ENCODE peak calls at places on chromosomes 5 and 9, in six cellular contexts. W is IMR-90, H is H1, E is mesendoderm, F is trophoblast cell, V is mesenchymal stem cell. M is an unnamed sample. For H3K36me3, the result is how much of the 10 kb centered on the place peaks cover.

GRCh38 chr5:157603333-157604190 is 28.0 kb upstream of the ADAM19 start:
- DNase-seq in W (peak), V (peak), F (no peak), H (no peak), E (no peak), M (no peak)

GRCh38 chr5:147512640-147513334 is 2.9 kb upstream of the DPYSL3 start:
- DNase-seq in H (no peak), E (no peak), V (no peak), F (no peak), W (no peak), M (no peak)

GRCh38 chr5:63128018-63128417 is 549.4 kb downstream of the LRRC70 start:
- DNase-seq in V (no peak), F (no peak), E (no peak), H (no peak), W (no peak), M (no peak)

GRCh38 chr9:75964431-75964830 is 74.0 kb downstream of the PCSK5 start:
- DNase-seq in V (no peak), H (no peak), W (no peak), E (peak), F (no peak), M (no peak)

GRCh38 chr5:80655231-80655784 is 525 bp upstream of the DHFR start:
- DNase-seq in F (no peak), E (no peak), H (no peak), W (peak), V (peak), M (no peak)

GRCh38 chr9:14989811-14990210 is 79.6 kb upstream of the FREM1 start:
- DNase-seq in V (no peak), F (peak), H (no peak), W (no peak), E (no peak), M (no peak)

GRCh38 chr5:75588666-75589065 is 22.6 kb upstream of the ANKDD1B start:
- DNase-seq in H (no peak), F (no peak), E (peak), W (no peak), V (no peak), M (no peak)

GRCh38 chr5:113089653-113090335 is 113.2 kb downstream of the DCP2 start:
- DNase-seq in W (peak), V (no peak), H (no peak), F (no peak), E (no peak), M (no peak)

GRCh38 chr5:11000517-11001353 is 239.7 kb upstream of the DAP start:
- DNase-seq in F (no peak), V (no peak), H (no peak), W (no peak), E (no peak), M (no peak)

GRCh38 chr5:178777557-178777956 is 47.1 kb upstream of the ZNF354A start:
- DNase-seq in V (no peak), W (no peak), E (no peak), H (no peak), F (no peak), M (no peak)

GRCh38 chr5:159913048-159913447 is 3.2 kb upstream of the ADRA1B start:
- DNase-seq in F (peak), W (peak), E (no peak), H (no peak), V (peak), M (no peak)

GRCh38 chr5:21654-22233 is 70.2 kb upstream of the PLEKHG4B start:
- DNase-seq in V (no peak), W (peak), H (no peak), F (no peak), E (no peak), M (no peak)

GRCh38 chr9:100160021-100160420 is 61.0 kb downstream of the INVS start:
- DNase-seq in W (no peak), F (no peak), V (no peak), E (no peak), H (no peak), M (no peak)

GRCh38 chr5:44679200-44679599 is 129.5 kb upstream of the MRPS30 start:
- DNase-seq in V (no peak), H (no peak), E (peak), F (no peak), W (no peak), M (no peak)
- H4K8ac ChIP-seq in V (no peak), H (no peak), E (no peak), F (no peak), W (no peak), M (no peak)

DNA sequence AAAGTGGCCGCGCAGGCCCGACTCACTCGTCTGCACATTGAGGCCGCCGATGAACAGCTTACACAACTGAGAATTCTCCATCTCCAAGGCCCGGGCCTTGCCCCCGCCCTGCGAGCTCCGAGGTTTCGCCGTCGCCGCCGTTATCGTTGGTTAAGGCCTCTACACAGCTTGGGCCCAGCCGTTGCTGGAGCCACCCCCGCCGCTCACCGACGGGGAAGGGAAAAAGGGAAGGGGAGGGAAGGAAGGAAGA is 252 bp downstream of the HNRNPA0 start:
- DNase-seq in F (no peak), W (no peak), V (no peak), H (no peak), E (no peak), M (no peak)
- H2BK5ac ChIP-seq in F (peak), W (peak), V (peak), H (peak), E (peak), M (peak)

DNA sequence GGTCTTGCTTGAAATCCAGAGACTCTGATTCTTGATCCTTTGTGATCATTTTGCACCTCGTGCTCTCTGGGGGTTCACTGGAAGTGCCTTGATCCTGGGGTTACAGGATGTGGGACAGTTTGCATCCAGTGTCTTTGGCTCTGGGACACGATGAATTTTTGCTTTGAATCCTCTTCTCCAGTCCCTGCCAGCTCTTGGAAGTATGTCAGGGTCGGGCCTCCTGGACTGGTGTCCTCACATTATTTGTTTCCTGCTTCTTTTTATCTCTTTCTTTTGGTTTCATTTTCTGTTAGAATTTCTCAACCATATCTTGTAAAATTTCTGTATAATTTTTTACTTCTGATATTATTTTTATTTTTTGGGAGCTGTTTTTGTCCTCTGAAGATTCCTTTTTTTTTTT is 34.2 kb downstream of the SECISBP2 start:
- DNase-seq in H (no peak), E (no peak), V (no peak), F (no peak), W (no peak), M (no peak)
- H3K36me3 ChIP-seq in H (half or more), E (under half), V (half or more), F (half or more), W (half or more), M (half or more)

DNA sequence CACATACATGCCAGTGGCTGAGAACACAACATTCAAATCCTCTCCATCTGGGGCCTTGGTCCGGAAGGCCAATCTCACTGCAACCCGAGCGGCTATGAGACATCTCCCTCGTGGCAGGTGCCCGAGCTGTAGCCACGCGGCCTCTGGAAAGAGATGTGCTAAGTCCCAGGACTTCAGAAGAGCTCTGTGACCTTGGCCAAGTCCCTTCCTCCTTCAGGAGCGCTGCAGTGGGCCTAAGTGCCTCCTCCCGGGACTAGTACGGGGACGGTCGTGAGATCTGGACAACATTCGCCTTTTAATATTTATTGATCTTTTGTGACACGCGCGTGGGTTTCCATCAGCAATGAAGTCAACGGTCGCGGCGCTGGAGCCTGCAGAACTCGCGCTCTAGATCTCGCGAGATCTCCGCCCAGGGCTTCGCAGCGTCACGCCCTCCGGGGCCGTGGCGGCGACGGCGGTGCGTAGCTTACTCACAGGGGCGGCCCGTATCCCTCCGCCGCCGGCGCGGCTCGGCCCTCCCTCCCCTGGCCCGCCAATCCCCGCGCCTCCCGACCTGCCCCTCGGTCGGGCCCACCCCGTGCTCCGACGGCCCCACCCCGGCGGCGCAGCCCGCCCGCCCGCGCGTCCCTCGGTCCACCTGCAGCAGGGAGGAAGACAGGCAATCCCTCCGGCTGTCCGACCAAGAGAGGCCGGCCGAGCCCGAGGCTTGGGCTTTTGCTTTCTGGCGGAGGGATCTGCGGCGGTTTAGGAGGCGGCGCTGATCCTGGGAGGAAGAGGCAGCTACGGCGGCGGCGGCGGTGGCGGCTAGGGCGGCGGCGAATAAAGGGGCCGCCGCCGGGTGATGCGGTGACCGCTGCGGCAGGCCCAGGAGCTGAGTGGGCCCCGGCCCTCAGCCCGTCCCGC is at the start of gene UBE2D2:
- DNase-seq in F (peak), E (peak), H (peak), W (peak), V (peak), M (peak)
- H4K8ac ChIP-seq in F (peak), E (peak), H (peak), W (peak), V (peak), M (no peak)

DNA sequence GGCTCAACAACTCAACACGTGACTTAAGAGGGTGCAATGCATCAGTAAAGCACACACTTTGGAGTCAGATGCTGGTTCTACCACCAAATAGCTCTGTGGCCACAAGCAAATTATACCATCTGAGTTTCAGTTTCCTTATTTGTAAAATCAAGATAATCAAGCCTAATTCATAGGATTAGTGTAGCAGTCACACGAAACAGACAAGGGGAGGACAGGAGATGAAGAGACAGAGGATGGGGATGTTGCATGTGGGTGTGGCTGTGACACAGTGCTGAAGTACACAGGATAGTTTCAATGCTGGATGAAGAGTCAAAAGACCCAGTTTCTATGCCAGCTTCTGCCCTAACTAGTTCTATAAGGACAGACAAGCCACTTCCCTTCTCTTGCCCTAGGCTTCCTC is 60.2 kb downstream of the SPOCK1 start:
- DNase-seq in V (no peak), W (no peak), F (no peak), H (no peak), E (no peak), M (no peak)
- H2BK5ac ChIP-seq in V (no peak), W (no peak), F (no peak), H (no peak), E (no peak), M (no peak)

GRCh38 chr9:131400627-131401026 is 6.7 kb downstream of the PRRC2B start:
- DNase-seq in E (no peak), F (no peak), H (no peak), W (no peak), V (no peak), M (no peak)
- H3K36me3 ChIP-seq in E (under half), F (under half), H (under half), W (under half), V (under half), M (under half)

GRCh38 chr9:92954886-92955285 is 7.6 kb downstream of the FGD3 start:
- DNase-seq in H (no peak), E (no peak), F (no peak), V (no peak), W (no peak), M (no peak)
- H4K8ac ChIP-seq in H (peak), E (no peak), F (no peak), V (no peak), W (no peak), M (peak)

GRCh38 chr9:34048730-34049629 is at the start of gene UBAP2:
- DNase-seq in W (peak), H (peak), V (peak), F (peak), E (peak), M (peak)
- H2BK5ac ChIP-seq in W (peak), H (peak), V (peak), F (peak), E (peak), M (peak)

DNA sequence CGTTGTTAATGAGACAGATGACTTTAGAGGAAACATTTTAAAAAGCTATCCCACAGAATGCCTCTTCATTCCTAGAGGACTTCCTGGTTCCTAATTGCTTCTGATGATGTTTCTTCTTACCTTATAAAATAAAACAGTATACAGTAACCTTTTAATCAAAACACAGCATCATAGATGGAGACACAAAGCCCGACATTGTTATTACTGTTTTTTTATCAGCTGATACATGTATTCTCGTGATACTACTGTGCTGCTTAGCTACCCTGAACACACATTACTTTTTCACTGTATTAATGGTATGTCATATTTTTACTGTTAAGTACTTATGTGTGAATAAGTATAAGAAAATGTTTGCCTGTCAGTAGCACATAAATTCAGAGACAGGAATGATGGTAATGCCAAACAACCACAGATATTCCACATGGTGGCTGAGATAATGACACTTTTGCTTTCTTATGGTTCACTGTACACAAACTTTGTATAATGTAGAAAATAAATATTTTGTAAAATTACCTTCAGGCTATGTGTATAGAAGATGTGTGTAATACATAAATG is 68.7 kb downstream of the RAB24 start:
- DNase-seq in W (no peak), F (no peak), E (no peak), H (no peak), V (peak), M (no peak)
- H3K36me3 ChIP-seq in W (under half), F (under half), E (under half), H (under half), V (half or more), M (under half)